ENCODE peak calls at places on chromosomes 12 and 14, in nine cellular contexts. U, Z, O, A, P, Y, B, E and G are unnamed samples.

GRCh38 chr12:46264057-46264456 is 4.8 kb downstream of the SLC38A1 start:
- DNase-seq in U (peak), Z (no peak), O (peak), A (no peak), P (no peak), Y (peak), B (no peak), E (no peak), G (no peak)

GRCh38 chr12:106115450-106115849 is 23.3 kb downstream of the NUAK1 start:
- DNase-seq in U (no peak), Z (no peak), O (no peak), A (no peak), P (no peak), Y (no peak), B (no peak), E (peak), G (no peak)

GRCh38 chr14:74492413-74493342 is at the start of gene NPC2:
- DNase-seq in U (no peak), Z (no peak), O (no peak), A (no peak), P (no peak), Y (no peak), B (no peak), E (no peak), G (no peak)

GRCh38 chr12:67578976-67579661 is 69.4 kb upstream of the DYRK2 start:
- DNase-seq in U (no peak), Z (no peak), O (no peak), A (no peak), P (peak), Y (no peak), B (no peak), E (no peak), G (no peak)

GRCh38 chr14:77610553-77610952 is 5.9 kb downstream of the SPTLC2 start:
- DNase-seq in U (no peak), Z (no peak), O (no peak), A (no peak), P (no peak), Y (no peak), B (no peak), E (no peak), G (no peak)

GRCh38 chr14:85415015-85415712 is 114.8 kb upstream of the FLRT2 start:
- DNase-seq in U (peak), Z (peak), O (peak), A (no peak), P (no peak), Y (peak), B (peak), E (peak), G (no peak)

GRCh38 chr12:56601503-56601902 is 28.6 kb downstream of the BAZ2A start:
- DNase-seq in U (no peak), Z (no peak), O (no peak), A (peak), P (peak), Y (peak), B (no peak), E (no peak), G (no peak)

GRCh38 chr12:82620917-82621316 is 65.8 kb upstream of the TMTC2 start:
- DNase-seq in U (no peak), Z (no peak), O (no peak), A (no peak), P (no peak), Y (no peak), B (no peak), E (no peak), G (no peak)

GRCh38 chr14:38089123-38089522 is 118.6 kb upstream of the SSTR1 start:
- DNase-seq in U (no peak), Z (no peak), O (no peak), A (no peak), P (no peak), Y (no peak), B (no peak), E (no peak), G (no peak)

GRCh38 chr12:118061876-118062791 is 1.2 kb upstream of the WSB2 start:
- DNase-seq in U (peak), Z (no peak), O (peak), A (peak), P (peak), Y (peak), B (no peak), E (peak), G (no peak)

GRCh38 chr14:74426202-74426582 is at the start of gene SYNDIG1L:
- DNase-seq in U (no peak), Z (no peak), O (no peak), A (no peak), P (no peak), Y (no peak), B (no peak), E (no peak), G (no peak)